ENCODE peak calls at places on chromosome 13, in five cellular contexts. L is EL; G is cardiac muscle cell; P is stimulated activated CD4-positive, alpha-beta T cell treated with anti-CD3 and anti-CD28 coated beads, Interleukin-1b, Interleukin-23, amount 100 ng/mL, for 1 hour; C is midbrain. S is an unnamed sample.

GRCh38 chr13:51230473-51231105 is 8.4 kb downstream of the FAM124A start:
- DNase-seq in L (no peak), G (peak; percentile 38), P (no peak), C (peak; percentile 74), S (peak; percentile 71)

GRCh38 chr13:98930014-98930625 is 47.7 kb downstream of the DOCK9 start:
- DNase-seq in L (no peak), G (no peak), P (no peak), C (peak; percentile 49), S (no peak)

GRCh38 chr13:30119476-30119875 is 187.9 kb downstream of the KATNAL1 start:
- DNase-seq in L (peak; percentile 94), G (no peak), P (no peak), C (no peak), S (peak; percentile 93)

GRCh38 chr13:42083138-42083770 is 34.8 kb downstream of the DGKH start:
- DNase-seq in L (no peak), G (no peak), P (no peak), C (no peak), S (no peak)

GRCh38 chr13:111255228-111255790 is 65.1 kb upstream of the TEX29 start:
- DNase-seq in L (no peak), G (no peak), P (no peak), C (no peak), S (no peak)

GRCh38 chr13:73073050-73073449 is 14.2 kb downstream of the KLF5 start:
- DNase-seq in L (no peak), G (no peak), P (no peak), C (no peak), S (peak; percentile 58)

GRCh38 chr13:34578471-34578870 is 363.6 kb upstream of the NBEA start:
- DNase-seq in L (peak; percentile 7), G (no peak), P (no peak), C (no peak), S (no peak)

GRCh38 chr13:35953537-35954206 is 177.5 kb downstream of the DCLK1 start:
- DNase-seq in L (peak; percentile 86), G (peak; percentile 71), P (no peak), C (peak; percentile 95), S (peak; percentile 73)

GRCh38 chr13:105414639-105415038 is 1120.8 kb downstream of the EFNB2 start:
- DNase-seq in L (no peak), G (no peak), P (no peak), C (no peak), S (no peak)

GRCh38 chr13:19061278-19061677 is 120.3 kb downstream of the TUBA3C start:
- DNase-seq in L (no peak), G (no peak), P (no peak), C (no peak), S (no peak)

GRCh38 chr13:46638262-46638661 is 85.3 kb downstream of the LRCH1 start:
- DNase-seq in L (no peak), G (no peak), P (no peak), C (no peak), S (no peak)

GRCh38 chr13:39509616-39510015 is 93.4 kb downstream of the LHFPL6 start:
- DNase-seq in L (no peak), G (no peak), P (no peak), C (no peak), S (no peak)

GRCh38 chr13:97982286-97982685 is 28.8 kb downstream of the IPO5 start:
- DNase-seq in L (peak; percentile 38), G (no peak), P (no peak), C (no peak), S (peak; percentile 26)

GRCh38 chr13:39095500-39095899 is 57.2 kb downstream of the NHLRC3 start:
- DNase-seq in L (no peak), G (no peak), P (no peak), C (no peak), S (no peak)

GRCh38 chr13:112690242-112690943 is 555 bp downstream of the ATP11A start:
- DNase-seq in L (peak; percentile 45), G (peak; percentile 81), P (no peak), C (no peak), S (peak; percentile 95)

GRCh38 chr13:95641961-95642621 is 2.4 kb downstream of the DZIP1 start:
- DNase-seq in L (peak; percentile 64), G (peak; percentile 32), P (no peak), C (no peak), S (peak; percentile 92)

GRCh38 chr13:29886446-29886845 is 36.0 kb upstream of the UBL3 start:
- DNase-seq in L (no peak), G (no peak), P (no peak), C (no peak), S (no peak)

GRCh38 chr13:45229172-45229571 is 28.3 kb upstream of the KCTD4 start:
- DNase-seq in L (no peak), G (no peak), P (no peak), C (no peak), S (no peak)

GRCh38 chr13:20873348-20873747 is 29.2 kb downstream of the XPO4 start:
- DNase-seq in L (peak; percentile 57), G (no peak), P (no peak), C (no peak), S (peak; percentile 14)

GRCh38 chr13:111494641-111495040 is 174.2 kb downstream of the TEX29 start:
- DNase-seq in L (no peak), G (no peak), P (no peak), C (no peak), S (no peak)

GRCh38 chr13:35720690-35721554 is 244.4 kb upstream of the MAB21L1 start:
- DNase-seq in L (peak; percentile 74), G (peak; percentile 80), P (no peak), C (peak; percentile 58), S (peak; percentile 88)

GRCh38 chr13:74288361-74288911 is 154.2 kb upstream of the KLF12 start:
- DNase-seq in L (peak; percentile 8), G (peak; percentile 39), P (no peak), C (peak; percentile 67), S (no peak)

S was measured in osteoblast.